ENCODE peak calls at places on chromosome 20, in five cellular contexts. S is hippocampal formation, K is ACHN, M is NCI-H1048, T is right cardiac atrium. G is an unnamed sample.
A peak's percentile ranks its signal among the peaks of the same experiment; 100 is the strongest.

GRCh38 chr20:4483481-4483880 is 238.2 kb upstream of the PRND start:
- DNase-seq in S (no peak), K (no peak), M (no peak), T (no peak), G (no peak)

GRCh38 chr20:36791862-36792261 is 18.3 kb upstream of the DSN1 start:
- DNase-seq in S (no peak), K (no peak), M (no peak), T (no peak), G (no peak)

GRCh38 chr20:45833883-45834796 is 541 bp downstream of the SNX21 start:
- DNase-seq in S (peak; percentile 74), K (peak; percentile 58), M (no peak), T (peak; percentile 94), G (peak; percentile 88)

GRCh38 chr20:41696428-41696827 is 78.3 kb upstream of the CHD6 start:
- DNase-seq in S (no peak), K (no peak), M (no peak), T (no peak), G (no peak)

GRCh38 chr20:62812181-62812906 is 4.5 kb upstream of the COL9A3 start:
- DNase-seq in S (no peak), K (no peak), M (no peak), T (no peak), G (no peak)

GRCh38 chr20:22586645-22587310 is 2.4 kb upstream of the FOXA2 start:
- DNase-seq in S (peak; percentile 13), K (peak; percentile 25), M (no peak), T (peak; percentile 70), G (peak; percentile 46)

GRCh38 chr20:32896521-32897280 is 38.0 kb downstream of the EFCAB8 start:
- DNase-seq in S (no peak), K (no peak), M (no peak), T (no peak), G (no peak)

GRCh38 chr20:17023811-17024210 is 203.0 kb upstream of the PCSK2 start:
- DNase-seq in S (no peak), K (no peak), M (no peak), T (no peak), G (peak; percentile 24)

GRCh38 chr20:53750827-53751393 is 157.3 kb upstream of the ZNF217 start:
- DNase-seq in S (no peak), K (no peak), M (no peak), T (no peak), G (no peak)

GRCh38 chr20:24034820-24035219 is 46.2 kb upstream of the GGTLC1 start:
- DNase-seq in S (no peak), K (no peak), M (no peak), T (no peak), G (no peak)

GRCh38 chr20:9994676-9995075 is 40.1 kb upstream of the ANKEF1 start:
- DNase-seq in S (no peak), K (no peak), M (no peak), T (no peak), G (no peak)

GRCh38 chr20:57650756-57651483 is 30.7 kb upstream of the ZBP1 start:
- DNase-seq in S (no peak), K (no peak), M (no peak), T (peak; percentile 30), G (peak; percentile 18)

GRCh38 chr20:63682384-63683139 is 13.9 kb upstream of the TNFRSF6B start:
- DNase-seq in S (no peak), K (peak; percentile 98), M (no peak), T (peak; percentile 87), G (peak; percentile 78)

GRCh38 chr20:431012-431904 is 23.2 kb downstream of the RBCK1 start:
- DNase-seq in S (peak; percentile 68), K (peak; percentile 83), M (no peak), T (peak; percentile 78), G (peak; percentile 52)

GRCh38 chr20:8602389-8603116 is 466.3 kb upstream of the PLCB4 start:
- DNase-seq in S (no peak), K (peak; percentile 40), M (no peak), T (no peak), G (no peak)

GRCh38 chr20:31661625-31662371 is 24.1 kb downstream of the COX4I2 start:
- DNase-seq in S (peak; percentile 80), K (peak; percentile 77), M (peak; percentile 17), T (peak; percentile 93), G (peak; percentile 92)

GRCh38 chr20:23049201-23049932 is at the start of gene THBD:
- DNase-seq in S (no peak), K (peak; percentile 76), M (no peak), T (peak; percentile 92), G (peak; percentile 88)

GRCh38 chr20:60490184-60490583 is 532.0 kb downstream of the CDH26 start:
- DNase-seq in S (no peak), K (no peak), M (no peak), T (no peak), G (no peak)

GRCh38 chr20:1472556-1473243 is 6.1 kb upstream of the NSFL1C start:
- DNase-seq in S (no peak), K (no peak), M (no peak), T (no peak), G (no peak)

GRCh38 chr20:61723538-61724257 is 342.0 kb downstream of the TAF4 start:
- DNase-seq in S (no peak), K (no peak), M (no peak), T (peak; percentile 17), G (no peak)

GRCh38 chr20:38260378-38261053 is at the start of gene KIAA1755:
- DNase-seq in S (peak; percentile 80), K (no peak), M (no peak), T (peak; percentile 91), G (peak; percentile 75)

GRCh38 chr20:4147319-4147718 is 132.0 kb upstream of the RNF24 start:
- DNase-seq in S (no peak), K (no peak), M (no peak), T (no peak), G (no peak)

GRCh38 chr20:22723659-22724058 is 139.3 kb upstream of the FOXA2 start:
- DNase-seq in S (no peak), K (no peak), M (no peak), T (no peak), G (no peak)

GRCh38 chr20:32168184-32168910 is 39.2 kb downstream of the PLAGL2 start:
- DNase-seq in S (no peak), K (no peak), M (no peak), T (no peak), G (no peak)

GRCh38 chr20:15316556-15316955 is 979.1 kb upstream of the FLRT3 start:
- DNase-seq in S (no peak), K (no peak), M (no peak), T (no peak), G (no peak)

GRCh38 chr20:44641305-44641704 is 10.2 kb downstream of the ADA start:
- DNase-seq in S (no peak), K (no peak), M (no peak), T (no peak), G (no peak)

GRCh38 chr20:59857951-59858350 is 75.5 kb downstream of the SYCP2 start:
- DNase-seq in S (no peak), K (no peak), M (no peak), T (no peak), G (no peak)

GRCh38 chr20:64145458-64146300 is 18.6 kb upstream of the MYT1 start:
- DNase-seq in S (no peak), K (no peak), M (no peak), T (peak; percentile 25), G (peak; percentile 16)